ENCODE peak calls at places on chromosome 18, in five cellular contexts. E, S, L, H and O are unnamed samples.
A peak's percentile ranks its signal among the peaks of the same experiment; 100 is the strongest.

GRCh38 chr18:23718243-23718720 is 29.0 kb downstream of the LAMA3 start:
- DNase-seq in E (no peak), S (no peak), L (no peak), H (no peak), O (no peak)

GRCh38 chr18:28177828-28178635 is 1.1 kb upstream of the CDH2 start:
- DNase-seq in E (peak; percentile 95), S (peak; percentile 83), L (peak; percentile 66), H (peak; percentile 79), O (no peak)

GRCh38 chr18:68376931-68377330 is 338.0 kb downstream of the TMX3 start:
- DNase-seq in E (no peak), S (no peak), L (no peak), H (no peak), O (no peak)

GRCh38 chr18:54931152-54931551 is 28.1 kb downstream of the CCDC68 start:
- DNase-seq in E (peak; percentile 33), S (no peak), L (no peak), H (no peak), O (no peak)

GRCh38 chr18:48542513-48543181 is 3.8 kb downstream of the CTIF start:
- DNase-seq in E (peak; percentile 95), S (no peak), L (no peak), H (no peak), O (no peak)

GRCh38 chr18:80178935-80179818 is 68.1 kb downstream of the PARD6G start:
- DNase-seq in E (no peak), S (peak; percentile 54), L (no peak), H (no peak), O (no peak)

GRCh38 chr18:74796928-74797576 is 199.4 kb downstream of the ZNF407 start:
- DNase-seq in E (peak; percentile 53), S (no peak), L (no peak), H (peak; percentile 28), O (no peak)

GRCh38 chr18:78087338-78087737 is 837.7 kb downstream of the GALR1 start:
- DNase-seq in E (no peak), S (no peak), L (no peak), H (no peak), O (no peak)

GRCh38 chr18:80169607-80170006 is 60.5 kb downstream of the ADNP2 start:
- DNase-seq in E (no peak), S (no peak), L (no peak), H (no peak), O (no peak)

GRCh38 chr18:76886112-76886511 is 63.8 kb downstream of the ZNF236 start:
- DNase-seq in E (no peak), S (no peak), L (no peak), H (no peak), O (no peak)

GRCh38 chr18:69885841-69886531 is 61.7 kb downstream of the CD226 start:
- DNase-seq in E (no peak), S (no peak), L (no peak), H (no peak), O (no peak)

GRCh38 chr18:72181241-72181764 is 362.8 kb downstream of the CBLN2 start:
- DNase-seq in E (no peak), S (no peak), L (no peak), H (no peak), O (no peak)

GRCh38 chr18:60794802-60795201 is 422.2 kb upstream of the MC4R start:
- DNase-seq in E (no peak), S (no peak), L (no peak), H (no peak), O (no peak)

GRCh38 chr18:27713727-27714080 is 463.2 kb downstream of the CDH2 start:
- DNase-seq in E (no peak), S (no peak), L (no peak), H (no peak), O (no peak)

GRCh38 chr18:79367480-79367879 is 28.2 kb upstream of the NFATC1 start:
- DNase-seq in E (no peak), S (no peak), L (no peak), H (no peak), O (no peak)

GRCh38 chr18:56038258-56039030 is 450.5 kb upstream of the TCF4 start:
- DNase-seq in E (no peak), S (no peak), L (no peak), H (no peak), O (no peak)

GRCh38 chr18:28350821-28351220 is 173.9 kb upstream of the CDH2 start:
- DNase-seq in E (no peak), S (no peak), L (no peak), H (no peak), O (no peak)

GRCh38 chr18:77478619-77479018 is 229.0 kb downstream of the GALR1 start:
- DNase-seq in E (peak; percentile 32), S (no peak), L (no peak), H (no peak), O (peak; percentile 49)

GRCh38 chr18:79070486-79070885 is 1.3 kb downstream of the ATP9B start:
- DNase-seq in E (no peak), S (no peak), L (no peak), H (no peak), O (no peak)

GRCh38 chr18:1421502-1421901 is 516.8 kb downstream of the ADCYAP1 start:
- DNase-seq in E (no peak), S (no peak), L (no peak), H (no peak), O (no peak)

GRCh38 chr18:56873441-56874140 is 222.4 kb downstream of the WDR7 start:
- DNase-seq in E (peak; percentile 73), S (no peak), L (no peak), H (no peak), O (no peak)

GRCh38 chr18:46034230-46034629 is 37.8 kb downstream of the PSTPIP2 start:
- DNase-seq in E (no peak), S (no peak), L (no peak), H (no peak), O (no peak)

GRCh38 chr18:78168526-78168925 is 811.1 kb upstream of the SALL3 start:
- DNase-seq in E (no peak), S (no peak), L (no peak), H (no peak), O (no peak)

GRCh38 chr18:56869189-56869777 is 218.1 kb downstream of the WDR7 start:
- DNase-seq in E (peak; percentile 51), S (no peak), L (peak; percentile 66), H (no peak), O (no peak)

GRCh38 chr18:68387246-68387645 is 327.7 kb downstream of the TMX3 start:
- DNase-seq in E (no peak), S (no peak), L (no peak), H (no peak), O (no peak)

GRCh38 chr18:23134780-23135678 is at the start of gene CABLES1:
- DNase-seq in E (peak; percentile 71), S (peak; percentile 87), L (peak; percentile 59), H (peak; percentile 79), O (peak; percentile 81)

GRCh38 chr18:79524181-79525078 is 128.7 kb downstream of the NFATC1 start:
- DNase-seq in E (no peak), S (peak; percentile 77), L (no peak), H (no peak), O (peak; percentile 49)

GRCh38 chr18:28767781-28768211 is 590.9 kb upstream of the CDH2 start:
- DNase-seq in E (no peak), S (no peak), L (no peak), H (no peak), O (no peak)

GRCh38 chr18:1998121-1998520 is 573.2 kb downstream of the METTL4 start:
- DNase-seq in E (no peak), S (no peak), L (no peak), H (no peak), O (no peak)

GRCh38 chr18:52352920-52353319 is 12.9 kb downstream of the DCC start:
- DNase-seq in E (no peak), S (no peak), L (no peak), H (no peak), O (no peak)

GRCh38 chr18:80210312-80211083 is 36.8 kb downstream of the PARD6G start:
- DNase-seq in E (peak; percentile 37), S (no peak), L (no peak), H (no peak), O (no peak)

GRCh38 chr18:78991446-78991845 is 11.8 kb downstream of the SALL3 start:
- DNase-seq in E (no peak), S (no peak), L (no peak), H (no peak), O (no peak)

GRCh38 chr18:60599995-60600394 is 227.4 kb upstream of the MC4R start:
- DNase-seq in E (no peak), S (no peak), L (no peak), H (no peak), O (no peak)

GRCh38 chr18:43625582-43625981 is 348.3 kb upstream of the SYT4 start:
- DNase-seq in E (no peak), S (no peak), L (no peak), H (no peak), O (no peak)

GRCh38 chr18:43622024-43622423 is 344.7 kb upstream of the SYT4 start:
- DNase-seq in E (no peak), S (no peak), L (no peak), H (no peak), O (no peak)

GRCh38 chr18:43620936-43621335 is 343.6 kb upstream of the SYT4 start:
- DNase-seq in E (peak; percentile 52), S (no peak), L (peak; percentile 16), H (no peak), O (no peak)
- H3K4me3 ChIP-seq in E (no peak overlapping the region), S (no peak overlapping the region), L (no peak overlapping the region), H (no peak overlapping the region), O (no peak overlapping the region)

GRCh38 chr18:44786257-44786656 is 105.6 kb downstream of the SETBP1 start:
- DNase-seq in E (no peak), S (no peak), L (no peak), H (no peak), O (no peak)
- H3K4me3 ChIP-seq in E (no peak overlapping the region), S (no peak overlapping the region), L (no peak overlapping the region), H (no peak overlapping the region), O (peak overlapping the region; percentile 7)

DNA sequence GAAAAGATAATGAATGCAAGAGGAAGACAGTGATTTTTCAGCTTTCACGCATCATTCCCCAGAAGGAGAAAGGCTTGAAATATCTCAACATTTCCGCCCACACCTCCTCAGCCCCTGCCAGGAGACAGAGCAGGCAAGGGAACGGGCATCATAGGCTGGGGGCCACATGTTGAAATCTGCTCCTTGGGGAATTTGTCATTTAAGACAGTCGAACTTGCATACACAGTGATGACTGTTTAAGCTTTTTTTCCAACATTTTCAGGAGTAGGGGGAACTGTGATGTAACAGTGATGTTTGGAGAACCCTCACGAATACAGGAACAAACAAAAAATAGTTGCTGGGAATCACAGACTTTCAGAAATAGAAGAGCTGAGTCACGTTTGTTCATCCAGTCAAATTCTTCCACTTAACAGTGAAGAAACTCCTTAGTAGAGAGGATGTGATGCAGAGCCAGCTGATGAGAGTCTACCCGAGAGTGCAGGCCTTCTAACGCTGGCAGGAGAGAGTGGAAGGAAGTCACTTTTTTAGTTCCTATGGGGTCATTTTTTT is 266.8 kb downstream of the ALPK2 start:
- DNase-seq in E (no peak), S (no peak), L (peak; percentile 83), H (no peak), O (no peak)
- H3K4me3 ChIP-seq in E (no peak overlapping the region), S (no peak overlapping the region), L (no peak overlapping the region), H (no peak overlapping the region), O (no peak overlapping the region)

GRCh38 chr18:3649135-3649558 is 199.2 kb downstream of the TGIF1 start:
- DNase-seq in E (no peak), S (no peak), L (no peak), H (no peak), O (no peak)
- H3K4me3 ChIP-seq in E (no peak overlapping the region), S (no peak overlapping the region), L (no peak overlapping the region), H (no peak overlapping the region), O (no peak overlapping the region)

GRCh38 chr18:50312296-50313030 is 25.0 kb upstream of the CXXC1 start:
- DNase-seq in E (no peak), S (no peak), L (no peak), H (no peak), O (no peak)
- H3K4me3 ChIP-seq in E (no peak overlapping the region), S (no peak overlapping the region), L (no peak overlapping the region), H (no peak overlapping the region), O (no peak overlapping the region)

GRCh38 chr18:9804517-9805104 is 81.2 kb upstream of the TXNDC2 start:
- DNase-seq in E (no peak), S (no peak), L (no peak), H (no peak), O (no peak)
- H3K4me3 ChIP-seq in E (no peak overlapping the region), S (no peak overlapping the region), L (no peak overlapping the region), H (no peak overlapping the region), O (no peak overlapping the region)